ENCODE peak calls at places on chromosomes 12 and 14, in five cellular contexts. C is fibroblast of mammary gland, F is fibroblast of lung, U is mucosa of descending colon, H is cardiac muscle cell. X is an unnamed sample.

GRCh38 chr14:55938249-55938791 is 179.9 kb upstream of the PELI2 start:
- DNase-seq in H (no peak), F (peak), C (peak), U (no peak), X (peak)

GRCh38 chr14:30681752-30682355 is 59.7 kb downstream of the SCFD1 start:
- DNase-seq in C (peak), U (no peak), F (no peak), H (peak), X (no peak)

GRCh38 chr12:69415471-69416275 is 54.5 kb upstream of the FRS2 start:
- DNase-seq in F (peak), H (peak), C (peak), U (peak), X (peak)

GRCh38 chr14:65229431-65230286 is 127.3 kb upstream of the MAX start:
- DNase-seq in U (peak), H (peak), C (peak), F (peak), X (no peak)

GRCh38 chr14:103898204-103898603 is 30.1 kb upstream of the TDRD9 start:
- DNase-seq in C (no peak), U (peak), H (no peak), F (no peak), X (no peak)

GRCh38 chr12:28540324-28540714 is 350.1 kb downstream of the CCDC91 start:
- DNase-seq in U (no peak), H (no peak), C (no peak), F (peak), X (no peak)

GRCh38 chr12:8603858-8604257 is 8.8 kb downstream of the AICDA start:
- DNase-seq in C (no peak), F (no peak), H (no peak), U (no peak), X (no peak)

GRCh38 chr12:52036587-52037171 is 14.6 kb upstream of the NR4A1 start:
- DNase-seq in U (peak), F (peak), H (peak), C (peak), X (no peak)

GRCh38 chr12:19588944-19589343 is 149.7 kb downstream of the AEBP2 start:
- DNase-seq in C (no peak), F (no peak), U (no peak), H (no peak), X (no peak)

GRCh38 chr12:88142610-88142991 is 494 bp downstream of the TMTC3 start:
- DNase-seq in F (no peak), U (peak), H (peak), C (no peak), X (no peak)

GRCh38 chr12:123151679-123152454 is 977 bp upstream of the PITPNM2 start:
- DNase-seq in C (no peak), U (peak), H (peak), F (no peak), X (no peak)

GRCh38 chr12:122042910-122043309 is 21.2 kb downstream of the BCL7A start:
- DNase-seq in U (no peak), H (no peak), C (no peak), F (no peak), X (no peak)

GRCh38 chr12:129186952-129187351 is 333.7 kb downstream of the GLT1D1 start:
- DNase-seq in F (no peak), U (no peak), C (no peak), H (no peak), X (no peak)

GRCh38 chr14:74967618-74968017 is 12.2 kb upstream of the PGF start:
- DNase-seq in U (no peak), C (no peak), F (no peak), H (no peak), X (no peak)

GRCh38 chr14:37595809-37596595 is 573 bp downstream of the TTC6 start:
- DNase-seq in H (no peak), U (peak), C (peak), F (peak), X (no peak)

GRCh38 chr12:42798811-42799438 is 209.4 kb upstream of the PRICKLE1 start:
- DNase-seq in C (peak), F (peak), H (no peak), U (no peak), X (no peak)

GRCh38 chr12:46349253-46349652 is 23.3 kb downstream of the SLC38A2 start:
- DNase-seq in U (no peak), H (no peak), C (no peak), F (no peak), X (no peak)

GRCh38 chr12:47110011-47110541 is 30.3 kb upstream of the AMIGO2 start:
- DNase-seq in U (no peak), H (no peak), F (no peak), C (no peak), X (no peak)

GRCh38 chr12:97753332-97753731 is 290.7 kb downstream of the RMST start:
- DNase-seq in U (no peak), H (no peak), F (no peak), C (no peak), X (no peak)

GRCh38 chr14:86038401-86038985 is 508.5 kb downstream of the FLRT2 start:
- DNase-seq in C (peak), U (no peak), F (peak), H (peak), X (no peak)

GRCh38 chr14:56874375-56874774 is 64.1 kb upstream of the OTX2 start:
- DNase-seq in F (no peak), C (peak), U (peak), H (peak), X (no peak)

GRCh38 chr12:120370343-120371243 is 1.6 kb upstream of the MSI1 start:
- DNase-seq in F (no peak), C (no peak), H (no peak), U (no peak), X (no peak)

GRCh38 chr12:100199347-100200136 is 1.1 kb upstream of the ACTR6 start:
- DNase-seq in U (peak), H (peak), F (peak), C (no peak), X (no peak)

GRCh38 chr12:49049566-49050224 is 10.9 kb downstream of the KMT2D start:
- DNase-seq in H (no peak), F (peak), C (peak), U (no peak), X (no peak)

GRCh38 chr14:75981426-75981825 is 369 bp downstream of the TGFB3 start:
- DNase-seq in F (peak), C (peak), U (peak), H (peak), X (no peak)

DNA sequence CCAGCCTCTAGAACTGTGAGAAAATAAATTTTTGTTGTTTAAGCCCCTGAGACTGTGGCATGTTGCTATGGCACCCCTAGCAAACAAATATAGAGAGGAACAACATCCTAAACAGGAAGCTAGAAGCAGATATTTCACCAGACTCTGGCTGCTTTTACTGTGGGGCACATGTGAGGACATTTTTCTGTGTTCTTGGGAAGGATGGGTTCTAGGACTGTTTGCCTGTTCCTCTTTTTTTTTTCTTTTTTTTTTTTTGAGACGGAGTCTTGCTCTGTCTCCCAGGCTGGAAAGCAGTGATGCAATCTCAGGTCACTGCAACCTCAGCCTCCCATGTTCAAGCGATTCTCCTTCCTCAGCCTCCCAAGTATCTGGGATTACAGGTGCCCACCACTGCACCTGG is 4.3 kb upstream of the HRK start:
- DNase-seq in U (no peak), C (no peak), F (no peak), H (no peak), X (no peak)
- TF ChIP-seq CTCF in U (no peak), C (no peak), F (no peak), H (no peak), X (no peak)

GRCh38 chr14:91416744-91417133 is 881 bp downstream of the CCDC88C start:
- DNase-seq in U (peak), F (no peak), H (no peak), C (no peak), X (no peak)
- TF ChIP-seq CTCF in U (no peak), F (no peak), H (no peak), C (no peak), X (no peak)

GRCh38 chr14:73759183-73759713 is 45.1 kb upstream of the PNMA1 start:
- DNase-seq in U (peak), C (peak), H (peak), F (peak), X (no peak)
- TF ChIP-seq CTCF in U (no peak), C (no peak), H (no peak), F (no peak), X (no peak)

DNA sequence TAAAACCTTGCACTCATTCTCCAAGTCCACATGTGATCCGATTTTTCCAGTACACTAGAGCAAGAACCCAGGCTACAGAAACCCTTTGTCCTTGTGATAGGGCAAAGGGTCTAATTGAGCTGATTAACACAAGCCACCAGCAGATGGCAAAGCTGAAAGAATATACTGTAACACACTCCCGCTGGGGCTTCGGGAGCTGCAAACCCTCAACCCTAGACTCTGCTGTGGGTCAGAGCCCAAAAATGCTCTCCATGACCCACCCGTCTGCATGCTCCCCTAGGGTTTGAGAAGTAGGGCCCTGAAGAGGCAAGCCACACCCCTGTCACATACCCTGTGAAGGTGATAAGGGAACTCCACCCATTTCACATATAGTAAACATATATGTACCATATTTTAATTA is 33.6 kb upstream of the PCNX1 start:
- DNase-seq in F (no peak), U (no peak), H (no peak), C (no peak), X (no peak)
- TF ChIP-seq CTCF in F (no peak), U (no peak), H (no peak), C (no peak), X (no peak)

DNA sequence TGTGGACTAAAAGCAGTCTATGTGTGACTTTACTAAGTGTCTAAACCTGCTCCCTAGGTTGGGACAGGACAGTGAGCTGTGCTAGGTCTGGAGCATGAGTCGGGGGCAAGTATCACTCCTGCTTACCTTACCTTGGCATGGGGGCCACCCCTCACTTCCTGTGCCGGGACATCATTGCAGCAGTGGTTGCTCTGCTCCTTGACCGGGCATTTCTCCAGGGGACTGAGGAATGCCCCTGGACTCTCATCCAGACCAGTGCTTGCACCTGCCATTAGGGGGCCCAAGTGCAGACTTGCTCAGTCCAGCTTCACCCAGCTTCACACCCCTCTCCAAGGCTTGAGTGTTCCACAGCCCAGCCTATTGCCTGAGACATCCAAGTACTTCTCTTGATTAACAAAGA is 84.7 kb upstream of the NELL2 start:
- DNase-seq in U (no peak), C (no peak), F (no peak), H (no peak), X (no peak)
- TF ChIP-seq CTCF in U (no peak), C (no peak), F (no peak), H (no peak), X (no peak)

DNA sequence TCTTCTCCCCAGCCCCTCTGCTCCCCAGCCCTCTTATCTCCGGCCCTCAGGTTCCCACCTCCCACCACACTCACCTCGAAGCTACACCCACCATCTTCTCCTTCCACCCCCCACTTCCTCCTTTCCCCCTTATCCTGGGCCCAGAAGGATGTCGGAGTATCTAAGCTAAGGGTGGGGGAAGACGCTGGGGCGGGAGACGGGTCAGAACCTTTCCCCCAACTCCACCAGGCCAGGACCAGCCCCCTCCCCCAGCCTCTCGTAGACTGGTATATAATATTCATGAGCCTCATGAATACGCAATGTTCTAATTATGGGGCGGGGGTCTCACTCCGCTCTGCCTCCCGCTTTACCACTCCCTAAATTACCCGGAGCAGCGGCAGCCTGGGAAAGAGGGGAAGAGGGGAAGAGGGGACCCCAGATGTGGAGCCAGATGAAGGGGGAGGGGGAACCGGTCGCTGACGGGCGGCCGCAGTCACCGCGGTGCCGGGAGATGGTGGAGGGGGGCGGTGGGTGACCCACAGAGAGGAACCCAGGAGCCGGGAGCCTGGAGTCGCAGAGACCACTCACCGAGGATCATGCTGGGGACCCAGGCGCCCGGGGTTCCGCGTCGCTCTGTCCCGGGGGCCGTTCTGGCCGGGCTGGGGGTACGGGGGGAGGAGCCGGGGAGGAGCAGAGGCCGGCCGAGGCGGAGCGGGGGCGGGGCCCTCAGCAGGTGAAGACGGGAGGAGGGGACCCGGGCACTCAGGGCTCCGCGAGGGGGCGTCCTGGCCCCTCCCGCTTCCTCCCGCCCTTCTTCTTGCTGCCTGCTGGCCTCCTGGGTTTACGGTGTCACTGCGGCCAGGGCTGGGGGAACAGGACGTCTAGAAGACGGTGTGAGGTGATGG is 6.4 kb upstream of the ZNF385A start:
- DNase-seq in F (no peak), C (no peak), H (peak), U (peak), X (no peak)
- TF ChIP-seq CTCF in F (no peak), C (no peak), H (peak), U (no peak), X (no peak)